ENCODE peak calls at places on chromosomes 3 and 15, in eight cellular contexts. F is fibroblast of pulmonary artery; G is GM12865; A is astrocyte; H is AG09309; B is CD8-positive, alpha-beta T cell; S is ovary; K is heart left ventricle. J is an unnamed sample.

GRCh38 chr3:197154-197855 is 742 bp downstream of the CHL1 start:
- DNase-seq in K (peak; percentile 56), S (peak; percentile 59), A (no peak), F (no peak), B (no peak), H (no peak), G (no peak), J (no peak)

GRCh38 chr15:32659340-32659831 is 17.9 kb downstream of the SCG5 start:
- DNase-seq in K (no peak), G (no peak), S (no peak), H (peak; percentile 65), B (no peak), F (no peak), A (peak; percentile 75), J (no peak)

GRCh38 chr3:130915567-130916292 is 21.8 kb downstream of the ATP2C1 start:
- DNase-seq in A (no peak), B (no peak), H (no peak), G (no peak), F (no peak), S (no peak), K (no peak), J (no peak)

GRCh38 chr3:37559461-37559860 is 302.2 kb upstream of the CTDSPL start:
- DNase-seq in H (no peak), S (no peak), G (no peak), F (peak; percentile 29), K (no peak), B (no peak), A (peak; percentile 29), J (no peak)

GRCh38 chr3:101142160-101142559 is 148.9 kb upstream of the ABI3BP start:
- DNase-seq in H (no peak), G (no peak), B (no peak), A (no peak), S (no peak), F (no peak), K (no peak), J (no peak)

GRCh38 chr3:141311170-141311495 is 57.2 kb upstream of the ZBTB38 start:
- DNase-seq in G (no peak), S (no peak), H (no peak), B (no peak), K (no peak), F (no peak), A (no peak), J (no peak)

GRCh38 chr3:57003676-57004075 is 56.8 kb upstream of the SPATA12 start:
- DNase-seq in G (no peak), F (no peak), A (no peak), B (no peak), S (no peak), H (no peak), K (no peak), J (no peak)

GRCh38 chr15:69591905-69592508 is 139.4 kb downstream of the RPLP1 start:
- DNase-seq in K (no peak), B (no peak), H (no peak), A (no peak), F (no peak), G (no peak), S (no peak), J (no peak)

GRCh38 chr15:44397869-44398268 is 29.6 kb upstream of the CTDSPL2 start:
- DNase-seq in K (no peak), B (no peak), F (no peak), H (no peak), G (no peak), A (no peak), S (no peak), J (no peak)

GRCh38 chr3:14248849-14249523 is 70.4 kb downstream of the LSM3 start:
- DNase-seq in H (no peak), F (no peak), G (no peak), S (no peak), B (no peak), A (no peak), K (no peak), J (no peak)

GRCh38 chr3:15291589-15292541 is 40.5 kb downstream of the SH3BP5 start:
- DNase-seq in F (peak; percentile 55), S (no peak), G (peak; percentile 92), K (no peak), A (peak; percentile 59), H (no peak), B (peak; percentile 73), J (peak; percentile 99)

GRCh38 chr15:43302155-43302554 is 28.2 kb downstream of the LCMT2 start:
- DNase-seq in B (no peak), K (no peak), F (no peak), S (no peak), H (no peak), G (no peak), A (no peak), J (no peak)

GRCh38 chr3:142586803-142587406 is 8.4 kb upstream of the ATR start:
- DNase-seq in F (peak; percentile 88), K (no peak), A (peak; percentile 64), B (no peak), G (peak; percentile 57), S (no peak), H (peak; percentile 67), J (peak; percentile 46)

GRCh38 chr3:95319921-95320494 is 1257.1 kb downstream of the NSUN3 start:
- DNase-seq in F (peak; percentile 7), G (no peak), K (no peak), A (peak; percentile 39), H (no peak), S (no peak), B (no peak), J (no peak)

GRCh38 chr3:159941043-159941994 is 47.3 kb upstream of the IL12A start:
- DNase-seq in G (peak; percentile 38), B (no peak), S (no peak), F (no peak), A (no peak), K (no peak), H (no peak), J (no peak)

GRCh38 chr3:16808393-16809107 is 76.2 kb upstream of the PLCL2 start:
- DNase-seq in F (no peak), G (no peak), A (no peak), S (no peak), K (no peak), B (no peak), H (no peak), J (no peak)

GRCh38 chr15:65339436-65339835 is 35.0 kb downstream of the RNU5B-1 start:
- DNase-seq in H (no peak), F (no peak), S (no peak), A (no peak), G (no peak), K (no peak), B (no peak), J (no peak)

GRCh38 chr3:170608475-170608874 is 22.6 kb upstream of the SLC7A14 start:
- DNase-seq in H (no peak), K (no peak), A (no peak), F (no peak), S (no peak), B (no peak), G (no peak), J (no peak)
- H3K4me3 ChIP-seq in H (no peak overlapping the region), K (no peak overlapping the region), A (no peak overlapping the region), F (no peak overlapping the region), S (no peak overlapping the region), B (no peak overlapping the region), G (no peak overlapping the region), J (no peak overlapping the region)

DNA sequence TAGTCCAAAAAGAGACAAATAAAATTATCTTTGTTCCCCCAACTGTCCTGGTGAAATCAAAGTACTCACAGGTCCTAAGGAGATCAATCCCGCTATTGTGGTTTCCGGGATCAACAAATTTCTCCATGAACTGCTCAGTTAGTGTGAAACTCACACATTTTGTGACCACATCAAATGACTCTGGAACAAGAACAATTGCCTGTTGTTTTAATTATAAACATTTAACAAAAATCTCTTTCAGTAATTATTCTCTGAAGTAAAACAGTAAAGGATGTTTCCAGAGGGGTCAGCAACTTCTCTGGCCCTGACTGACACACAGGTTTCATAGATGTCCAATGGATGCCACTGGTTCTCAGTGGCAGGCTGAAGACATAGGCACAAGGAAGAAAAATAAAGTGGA is 3.9 kb downstream of the CLDND1 start:
- DNase-seq in H (no peak), K (no peak), A (no peak), S (no peak), F (no peak), G (no peak), B (no peak), J (no peak)
- H3K4me3 ChIP-seq in H (no peak overlapping the region), K (no peak overlapping the region), A (no peak overlapping the region), S (no peak overlapping the region), F (no peak overlapping the region), G (no peak overlapping the region), B (no peak overlapping the region), J (no peak overlapping the region)

GRCh38 chr3:122562923-122563716 is 980 bp downstream of the PARP9 start:
- DNase-seq in K (no peak), H (no peak), F (no peak), B (no peak), G (no peak), S (no peak), A (no peak), J (no peak)
- H3K4me3 ChIP-seq in K (peak overlapping the region; percentile 89), H (peak overlapping the region; percentile 96), F (peak overlapping the region; percentile 81), B (peak overlapping the region; percentile 81), G (peak overlapping the region; percentile 85), S (peak overlapping the region; percentile 76), A (peak overlapping the region; percentile 79), J (peak overlapping the region; percentile 74)

DNA sequence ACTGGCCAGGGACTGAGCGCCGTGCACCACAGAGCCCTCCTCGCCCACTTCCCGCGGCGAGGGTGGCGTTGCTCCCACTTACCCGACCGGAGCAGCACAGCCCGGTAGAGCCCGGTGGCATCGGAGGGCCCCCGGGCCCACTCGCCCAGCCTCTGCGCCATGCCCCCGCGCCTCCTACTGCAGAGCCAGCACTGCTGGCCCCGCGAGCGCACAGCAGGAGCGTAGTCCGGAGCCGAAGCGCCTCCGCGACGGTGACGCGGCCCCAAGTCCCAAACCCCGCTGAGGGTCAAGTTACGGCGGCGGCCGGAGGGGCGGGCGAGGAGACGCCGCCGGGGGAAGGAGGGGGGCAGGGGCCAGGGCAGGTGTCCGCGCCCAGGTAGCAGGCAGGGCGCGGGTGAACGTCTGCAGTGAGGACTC is 9.6 kb upstream of the FAM107A start:
- DNase-seq in K (no peak), F (no peak), A (no peak), G (no peak), H (no peak), S (no peak), B (no peak), J (no peak)
- H3K4me3 ChIP-seq in K (no peak overlapping the region), F (no peak overlapping the region), A (no peak overlapping the region), G (no peak overlapping the region), H (no peak overlapping the region), S (no peak overlapping the region), B (no peak overlapping the region), J (no peak overlapping the region)

DNA sequence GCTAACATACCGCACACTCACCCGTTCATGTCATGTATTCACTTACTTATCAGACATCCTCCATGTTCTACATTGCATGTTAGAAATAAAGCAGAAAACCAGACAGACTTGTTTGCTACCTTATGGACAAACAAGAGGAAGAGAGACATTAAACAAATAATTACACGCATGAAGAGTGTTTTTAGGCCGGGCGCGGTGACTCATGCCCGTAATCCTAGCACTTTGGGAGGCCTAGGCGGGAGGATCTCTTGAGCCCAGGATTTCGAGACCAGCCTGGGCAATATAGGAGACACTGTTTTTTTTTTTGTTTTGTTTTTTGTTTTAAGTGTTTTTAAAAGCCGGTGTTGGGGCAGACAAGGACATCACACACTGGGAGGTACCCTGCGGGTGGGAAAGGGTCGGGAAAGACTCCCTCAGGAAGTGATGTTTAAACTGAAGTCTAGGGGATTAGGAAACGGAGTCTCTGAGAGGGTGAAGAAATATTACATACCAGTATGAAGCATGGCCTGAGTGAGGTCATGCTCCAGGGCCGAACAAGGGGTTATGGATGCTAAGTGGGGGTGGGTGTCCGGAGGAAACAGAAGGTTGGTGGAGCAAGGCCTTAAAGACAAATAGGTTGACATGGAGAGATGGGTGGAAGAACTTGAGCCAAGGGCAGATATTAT is 2.1 kb upstream of the USP3 start:
- DNase-seq in G (peak; percentile 52), B (no peak), S (no peak), H (no peak), K (no peak), A (no peak), F (peak; percentile 76), J (no peak)
- H3K4me3 ChIP-seq in G (peak overlapping the region; percentile 93), B (no peak overlapping the region), S (no peak overlapping the region), H (no peak overlapping the region), K (peak overlapping the region; percentile 37), A (no peak overlapping the region), F (no peak overlapping the region), J (no peak overlapping the region)

J was measured in Jurkat, Clone E6-1.